ENCODE peak calls at places on chromosomes 12 and 14, in ten cellular contexts. G, B, U, V, D, F, K, W, T and R are unnamed samples.
A peak's percentile ranks its signal among the peaks of the same experiment; 100 is the strongest.

GRCh38 chr12:16350682-16351081 is 3.2 kb downstream of the MGST1 start:
- DNase-seq in K (peak; percentile 97), B (no peak), V (peak; percentile 74), W (peak; percentile 49), D (peak; percentile 82), G (peak; percentile 67), F (no peak), U (peak; percentile 98), T (peak; percentile 98), R (peak; percentile 79)

GRCh38 chr14:61080591-61081010 is 99.6 kb downstream of the SLC38A6 start:
- DNase-seq in F (no peak), U (no peak), K (peak; percentile 83), W (no peak), D (no peak), T (no peak), V (no peak), G (no peak), B (no peak), R (no peak)

GRCh38 chr12:10392394-10392930 is 2.6 kb upstream of the KLRK1 start:
- DNase-seq in T (peak; percentile 99), U (peak; percentile 88), B (no peak), K (peak; percentile 67), W (peak; percentile 66), D (peak; percentile 81), V (no peak), G (peak; percentile 35), F (no peak), R (peak; percentile 89)

GRCh38 chr12:111453071-111453989 is 47.6 kb downstream of the SH2B3 start:
- DNase-seq in B (no peak), T (no peak), V (no peak), G (no peak), W (no peak), D (peak; percentile 47), U (no peak), K (no peak), F (no peak), R (no peak)

GRCh38 chr14:44895716-44896115 is 66.0 kb downstream of the KLHL28 start:
- DNase-seq in G (no peak), V (no peak), W (no peak), K (peak; percentile 90), T (peak; percentile 41), F (no peak), D (no peak), U (peak; percentile 48), B (no peak), R (no peak)

GRCh38 chr12:55043542-55043941 is 23.8 kb downstream of the NEUROD4 start:
- DNase-seq in V (no peak), B (no peak), F (no peak), T (no peak), D (no peak), W (no peak), G (no peak), K (no peak), U (no peak), R (no peak)

GRCh38 chr12:107319536-107320030 is 226.2 kb upstream of the CRY1 start:
- DNase-seq in V (no peak), T (no peak), W (peak; percentile 15), U (peak; percentile 26), B (no peak), D (no peak), G (no peak), K (no peak), F (no peak), R (no peak)

GRCh38 chr14:23512156-23512555 is 39.4 kb downstream of the ZFHX2 start:
- DNase-seq in F (no peak), T (peak; percentile 3), W (no peak), K (no peak), U (no peak), V (no peak), G (no peak), B (no peak), D (no peak), R (no peak)

GRCh38 chr12:123712780-123713319 is 697 bp downstream of the ATP6V0A2 start:
- DNase-seq in F (no peak), T (peak; percentile 8), G (no peak), W (no peak), B (no peak), V (no peak), D (no peak), K (no peak), U (peak; percentile 6), R (no peak)

GRCh38 chr12:1795221-1795784 is 25.1 kb upstream of the LRTM2 start:
- DNase-seq in G (no peak), B (no peak), F (no peak), T (no peak), U (no peak), K (no peak), W (no peak), D (no peak), V (no peak), R (no peak)

GRCh38 chr12:114163766-114164165 is 197.6 kb upstream of the RBM19 start:
- DNase-seq in U (peak; percentile 20), T (peak; percentile 51), W (no peak), K (peak; percentile 93), B (no peak), V (no peak), F (no peak), G (no peak), D (no peak), R (peak; percentile 63)

GRCh38 chr14:91372680-91373495 is 44.7 kb downstream of the CCDC88C start:
- DNase-seq in W (no peak), G (peak; percentile 73), T (no peak), B (no peak), D (no peak), F (no peak), V (no peak), K (no peak), U (no peak), R (no peak)

GRCh38 chr14:49861581-49861922 is 9.0 kb upstream of the NEMF start:
- DNase-seq in D (peak; percentile 91), U (peak; percentile 64), F (no peak), W (peak; percentile 64), V (peak; percentile 68), B (peak; percentile 66), T (peak; percentile 94), G (peak; percentile 60), K (peak; percentile 87), R (peak; percentile 59)

DNA sequence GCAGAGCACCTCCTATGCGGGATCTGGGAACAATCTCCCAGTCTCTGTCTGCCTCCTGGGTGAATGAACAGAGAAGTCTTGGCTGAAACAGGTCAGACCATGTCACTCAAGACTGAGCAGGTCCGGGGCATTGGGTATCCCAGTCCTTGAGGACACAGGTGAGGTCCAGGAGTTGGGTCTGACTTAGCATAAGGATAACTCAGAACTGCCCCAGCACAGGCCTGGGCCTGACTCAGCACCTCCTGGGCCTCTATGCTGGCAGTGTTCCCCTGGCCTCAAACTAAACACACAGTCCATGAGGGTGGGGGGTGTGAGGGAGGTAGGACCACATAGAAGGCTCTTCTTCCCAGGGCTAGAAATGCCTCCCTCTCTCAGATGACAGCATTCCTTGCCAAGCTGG is 1.5 kb upstream of the SDR9C7 start:
- DNase-seq in B (no peak), W (no peak), K (no peak), F (no peak), V (no peak), U (no peak), D (no peak), G (no peak), T (no peak), R (peak; percentile 15)
- H3K9me3 ChIP-seq in B (no peaks in the 10 kb centered on the region), W (no peaks in the 10 kb centered on the region), K (no peaks in the 10 kb centered on the region), F (no peaks in the 10 kb centered on the region), V (no peaks in the 10 kb centered on the region), U (no peaks in the 10 kb centered on the region), D (no peaks in the 10 kb centered on the region), G (no peaks in the 10 kb centered on the region), T (no peaks in the 10 kb centered on the region), R (no peaks in the 10 kb centered on the region)

GRCh38 chr14:43090380-43090779 is 1416.7 kb downstream of the FSCB start:
- DNase-seq in G (no peak), D (no peak), V (no peak), T (no peak), K (no peak), F (no peak), B (no peak), W (no peak), U (no peak), R (no peak)

DNA sequence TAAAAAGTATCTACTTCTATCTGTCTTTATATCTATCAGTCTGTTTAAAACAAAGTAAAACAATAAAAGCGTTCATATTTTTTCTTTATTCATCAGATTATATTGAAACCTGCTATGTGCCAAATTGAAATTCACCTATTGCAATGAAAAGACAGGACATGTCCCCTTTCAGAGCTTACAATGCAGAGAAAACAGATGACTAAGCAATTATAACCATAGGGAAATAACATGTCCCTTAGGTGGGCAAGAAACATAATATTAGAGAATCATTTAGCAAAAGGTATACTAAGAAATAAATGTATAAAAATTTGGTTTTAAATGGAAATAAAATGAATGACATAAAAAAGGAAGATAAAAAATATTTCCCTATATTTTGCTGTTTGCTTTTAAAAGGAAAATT is 1421.3 kb downstream of the FSCB start:
- DNase-seq in U (no peak), K (no peak), G (no peak), T (no peak), W (no peak), V (no peak), B (no peak), D (no peak), F (no peak), R (no peak)
- H3K9me3 ChIP-seq in U (peaks cover 7% of the 10 kb centered on the region), K (peaks cover 2% of the 10 kb centered on the region), G (no peaks in the 10 kb centered on the region), T (no peaks in the 10 kb centered on the region), W (no peaks in the 10 kb centered on the region), V (no peaks in the 10 kb centered on the region), B (peaks cover 3% of the 10 kb centered on the region), D (no peaks in the 10 kb centered on the region), F (no peaks in the 10 kb centered on the region), R (no peaks in the 10 kb centered on the region)

DNA sequence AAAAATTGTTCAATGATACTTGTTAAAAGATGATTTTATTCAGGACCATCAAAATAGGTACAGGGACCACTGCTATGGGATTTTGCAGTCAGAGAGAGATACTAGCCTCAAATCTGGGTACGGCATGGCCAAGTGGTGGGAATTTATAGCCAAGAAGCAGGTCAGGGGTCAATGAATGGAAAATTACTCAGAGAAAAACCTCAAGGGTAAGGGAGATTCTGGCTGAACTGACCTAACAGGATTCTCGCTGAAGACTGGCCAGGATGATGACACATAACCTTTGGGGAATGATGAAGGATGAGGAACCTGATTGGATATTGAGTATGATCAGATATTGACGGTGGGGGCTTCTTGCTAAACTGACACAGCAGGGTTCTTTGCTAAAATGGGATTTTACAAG is 32.7 kb downstream of the DEPDC4 start:
- DNase-seq in F (no peak), K (peak; percentile 69), U (peak; percentile 34), T (peak; percentile 48), W (no peak), D (no peak), B (no peak), V (no peak), G (no peak), R (peak; percentile 58)
- H3K9me3 ChIP-seq in F (no peaks in the 10 kb centered on the region), K (no peaks in the 10 kb centered on the region), U (no peaks in the 10 kb centered on the region), T (no peaks in the 10 kb centered on the region), W (no peaks in the 10 kb centered on the region), D (no peaks in the 10 kb centered on the region), B (no peaks in the 10 kb centered on the region), V (no peaks in the 10 kb centered on the region), G (no peaks in the 10 kb centered on the region), R (no peaks in the 10 kb centered on the region)

DNA sequence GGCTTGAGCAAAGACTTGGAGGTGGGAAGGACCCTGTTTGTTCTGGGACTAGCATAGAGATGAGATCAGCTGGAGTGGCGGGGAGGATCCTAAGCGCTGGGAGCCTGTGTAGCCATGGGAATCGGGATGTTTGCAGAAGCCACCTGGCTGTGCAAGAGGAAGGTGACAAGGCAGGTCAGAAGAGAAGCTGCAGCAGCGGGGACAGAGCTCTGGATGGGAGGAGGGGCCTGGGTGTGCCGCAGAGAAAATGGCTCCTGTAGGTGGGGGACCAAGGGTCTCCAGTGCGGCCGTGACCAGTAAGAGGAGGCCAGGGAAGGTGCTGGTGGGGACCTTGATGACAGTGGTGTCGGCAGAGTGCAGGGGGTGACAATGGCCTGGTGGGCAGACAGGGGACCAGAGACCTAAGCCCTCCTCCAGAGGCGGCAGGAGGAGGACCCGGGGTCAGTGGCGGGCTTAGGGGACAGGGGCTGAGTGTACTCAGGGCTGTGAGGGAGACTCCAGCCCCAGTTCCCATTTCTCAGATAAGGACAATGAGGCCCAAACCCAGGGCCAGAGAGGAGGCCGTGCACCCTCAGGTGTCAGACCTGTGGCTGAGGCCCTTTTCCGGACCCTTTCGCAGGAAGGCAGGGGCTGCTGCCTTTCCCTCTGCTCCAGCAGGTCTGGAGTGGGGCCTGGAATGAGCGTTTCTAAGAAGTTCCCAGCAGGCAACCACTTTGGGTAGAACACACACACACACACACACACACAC is 206.6 kb upstream of the RTL1 start:
- DNase-seq in G (no peak), T (no peak), D (peak; percentile 43), V (no peak), F (no peak), U (no peak), W (no peak), B (no peak), K (no peak), R (no peak)
- H3K9me3 ChIP-seq in G (no peaks in the 10 kb centered on the region), T (no peaks in the 10 kb centered on the region), D (no peaks in the 10 kb centered on the region), V (no peaks in the 10 kb centered on the region), F (no peaks in the 10 kb centered on the region), U (peaks cover 11% of the 10 kb centered on the region), W (no peaks in the 10 kb centered on the region), B (no peaks in the 10 kb centered on the region), K (no peaks in the 10 kb centered on the region), R (no peaks in the 10 kb centered on the region)